ENCODE peak calls at places on chromosome 10, in five cellular contexts. R is OCI-LY7, V is GM13977, D is cardiac fibroblast, L is MCF 10A. E is an unnamed sample.

GRCh38 chr10:79627075-79627474 is 16.3 kb downstream of the SFTPA1 start:
- DNase-seq in V (no peak), D (no peak), R (no peak), L (no peak), E (no peak)

GRCh38 chr10:100705139-100705538 is 40.2 kb upstream of the PAX2 start:
- DNase-seq in L (no peak), R (no peak), D (no peak), V (no peak), E (no peak)

GRCh38 chr10:18449631-18450030 is 201.8 kb downstream of the NSUN6 start:
- DNase-seq in R (no peak), V (no peak), L (no peak), D (no peak), E (no peak)

GRCh38 chr10:24651923-24652322 is 71.8 kb downstream of the ARHGAP21 start:
- DNase-seq in D (no peak), R (no peak), V (no peak), L (no peak), E (no peak)

GRCh38 chr10:24466616-24466949 is 257.1 kb downstream of the ARHGAP21 start:
- DNase-seq in V (no peak), D (no peak), R (no peak), L (no peak), E (no peak)

GRCh38 chr10:31947144-31947926 is 18.7 kb upstream of the ARHGAP12 start:
- DNase-seq in D (peak; percentile 96), L (peak; percentile 91), V (no peak), R (peak; percentile 34), E (no peak)

GRCh38 chr10:120573355-120573754 is 116.3 kb downstream of the PLPP4 start:
- DNase-seq in L (peak; percentile 20), R (no peak), V (no peak), D (no peak), E (no peak)

GRCh38 chr10:33341638-33342037 is 7.2 kb upstream of the NRP1 start:
- DNase-seq in R (no peak), V (no peak), D (peak; percentile 78), L (peak; percentile 17), E (no peak)

GRCh38 chr10:91088300-91089140 is 131.9 kb upstream of the PCGF5 start:
- DNase-seq in V (peak; percentile 40), R (peak; percentile 37), D (peak; percentile 43), L (peak; percentile 27), E (peak; percentile 60)

GRCh38 chr10:47028466-47028865 is 117.2 kb downstream of the PTPN20 start:
- DNase-seq in D (no peak), R (no peak), V (no peak), L (no peak), E (no peak)

GRCh38 chr10:29141761-29142160 is 147.1 kb upstream of the LYZL1 start:
- DNase-seq in L (no peak), V (no peak), D (peak; percentile 47), R (no peak), E (no peak)

GRCh38 chr10:3233486-3233990 is 61.0 kb upstream of the PITRM1 start:
- DNase-seq in D (no peak), V (no peak), L (no peak), R (no peak), E (no peak)

GRCh38 chr10:6543431-6544005 is 36.6 kb downstream of the PRKCQ start:
- DNase-seq in D (no peak), L (no peak), V (peak; percentile 32), R (peak; percentile 29), E (peak; percentile 31)

GRCh38 chr10:123618224-123618623 is 47.9 kb upstream of the GPR26 start:
- DNase-seq in L (no peak), D (no peak), R (no peak), V (no peak), E (no peak)

GRCh38 chr10:7546365-7546967 is 120.3 kb downstream of the ITIH5 start:
- DNase-seq in R (no peak), L (no peak), V (no peak), D (no peak), E (no peak)

GRCh38 chr10:614772-615582 is 74.5 kb downstream of the DIP2C start:
- DNase-seq in D (no peak), L (no peak), V (no peak), R (no peak), E (no peak)

GRCh38 chr10:77904110-77904860 is 22.3 kb downstream of the DLG5 start:
- DNase-seq in R (no peak), L (no peak), D (no peak), V (no peak), E (no peak)

GRCh38 chr10:94403034-94403822 is 887 bp downstream of the TBC1D12 start:
- DNase-seq in R (peak; percentile 76), L (peak; percentile 79), V (peak; percentile 82), D (peak; percentile 81), E (peak; percentile 84)

GRCh38 chr10:86693721-86694369 is 25.5 kb downstream of the LDB3 start:
- DNase-seq in L (peak; percentile 55), D (peak; percentile 57), R (peak; percentile 41), V (peak; percentile 54), E (peak; percentile 56)

GRCh38 chr10:127193125-127193524 is 3.3 kb downstream of the INSYN2A start:
- DNase-seq in V (no peak), L (no peak), R (no peak), D (peak; percentile 25), E (no peak)

GRCh38 chr10:128990986-128991385 is 476.1 kb upstream of the MGMT start:
- DNase-seq in V (no peak), R (no peak), L (no peak), D (no peak), E (no peak)

GRCh38 chr10:28997736-28998135 is 291.1 kb upstream of the LYZL1 start:
- DNase-seq in R (no peak), V (no peak), D (no peak), L (no peak), E (no peak)

GRCh38 chr10:49539320-49539885 is 482 bp upstream of the ERCC6 start:
- DNase-seq in V (peak; percentile 45), D (peak; percentile 82), L (peak; percentile 64), R (peak; percentile 21), E (peak; percentile 44)

GRCh38 chr10:101176577-101176976 is 45.5 kb downstream of the TLX1 start:
- DNase-seq in R (no peak), L (no peak), D (no peak), V (no peak), E (no peak)

GRCh38 chr10:71965623-71966022 is 1.4 kb downstream of the CHST3 start:
- DNase-seq in L (no peak), R (no peak), D (no peak), V (no peak), E (no peak)

GRCh38 chr10:95976295-95977229 is 66.8 kb upstream of the CCNJ start:
- DNase-seq in L (no peak), R (no peak), D (no peak), V (no peak), E (peak; percentile 6)

GRCh38 chr10:50634479-50634878 is 10.7 kb upstream of the SGMS1 start:
- DNase-seq in D (no peak), V (no peak), L (no peak), R (no peak), E (no peak)

GRCh38 chr10:24444337-24444736 is 235.4 kb downstream of the KIAA1217 start:
- DNase-seq in V (no peak), R (no peak), L (peak; percentile 61), D (peak; percentile 86), E (no peak)

GRCh38 chr10:132249824-132250375 is 57.9 kb downstream of the STK32C start:
- DNase-seq in D (no peak), V (no peak), R (no peak), L (no peak), E (no peak)

GRCh38 chr10:92757066-92757716 is 67.4 kb downstream of the HHEX start:
- DNase-seq in D (peak; percentile 87), V (peak; percentile 64), L (peak; percentile 89), R (peak; percentile 95), E (peak; percentile 73)

GRCh38 chr10:42928064-42928463 is 145.5 kb downstream of the BMS1 start:
- DNase-seq in D (no peak), R (no peak), V (no peak), L (no peak), E (no peak)

GRCh38 chr10:97498841-97499560 is at the start of gene UBTD1:
- DNase-seq in V (no peak), D (peak; percentile 33), L (peak; percentile 33), R (peak; percentile 33), E (no peak)

GRCh38 chr10:46170789-46171188 is 116.0 kb upstream of the ANTXRL start:
- DNase-seq in R (no peak), L (no peak), V (no peak), D (no peak), E (no peak)

DNA sequence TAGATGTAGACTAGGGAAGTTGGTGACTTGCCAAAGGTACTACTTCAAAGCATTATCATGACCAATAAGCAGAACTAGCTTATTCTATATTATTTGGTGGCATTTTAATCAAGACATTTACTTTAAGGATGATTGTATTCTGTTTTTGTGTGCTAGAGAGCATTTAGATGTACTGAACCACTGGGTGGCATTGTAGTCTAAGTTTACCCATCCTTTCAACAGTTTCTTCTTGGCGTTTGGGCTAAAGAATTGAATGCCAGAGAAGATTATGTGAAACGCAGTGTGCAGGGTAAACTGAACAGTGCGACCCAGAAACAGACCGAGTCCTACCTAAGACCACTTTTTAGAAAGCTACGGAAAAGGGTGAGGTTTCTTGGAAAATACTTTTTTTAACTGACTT is 26.8 kb downstream of the PRPF18 start:
- DNase-seq in R (no peak), L (peak; percentile 8), D (peak; percentile 68), V (no peak), E (no peak)
- TF ChIP-seq CTCF in R (peak; percentile 36), L (peak; percentile 17), D (peak; percentile 47), V (peak; percentile 30), E (peak; percentile 3)

GRCh38 chr10:26861326-26861998 is 704 bp upstream of the ABI1 start:
- DNase-seq in D (no peak), L (no peak), R (no peak), V (no peak), E (no peak)
- TF ChIP-seq CTCF in D (no peak), L (peak; percentile 47), R (peak; percentile 81), V (no peak), E (no peak)

DNA sequence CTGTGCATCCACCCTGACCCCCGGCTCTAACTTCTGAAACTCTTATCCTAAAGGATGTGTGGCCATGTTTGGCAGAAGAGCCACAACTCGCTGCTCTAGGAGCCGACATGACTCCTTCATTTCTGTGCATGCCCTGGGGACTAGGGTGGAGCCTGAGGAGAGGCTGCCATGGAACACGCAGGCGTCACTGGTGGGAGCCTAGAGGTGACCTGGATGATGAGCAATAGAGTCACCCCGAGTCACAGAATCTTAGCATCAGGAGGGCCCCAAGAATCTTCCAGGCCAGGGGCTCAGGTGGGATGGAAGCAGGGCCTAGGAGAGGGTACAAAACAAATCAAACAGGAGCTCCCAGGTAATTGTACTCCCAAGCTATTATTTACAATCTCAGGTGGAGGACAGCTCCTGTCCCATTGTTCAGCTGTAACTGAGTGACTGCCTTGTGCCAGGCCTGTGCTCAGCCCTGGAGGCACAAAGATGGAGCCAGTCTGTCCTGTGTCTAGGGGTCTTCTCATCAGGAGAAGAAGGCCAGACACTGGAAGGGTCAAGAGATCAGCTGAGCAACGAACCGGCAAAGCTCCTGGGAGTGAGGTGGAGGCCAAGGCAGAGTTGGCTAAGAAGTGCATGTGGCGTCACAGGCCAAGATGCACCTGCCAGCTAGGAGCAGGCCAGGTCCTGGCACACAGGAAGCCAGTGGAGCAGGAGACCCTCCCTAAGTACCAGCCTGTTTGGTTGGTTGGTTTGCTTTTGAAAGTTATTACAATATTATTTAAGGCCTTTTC is 5.8 kb upstream of the ZNF22 start:
- DNase-seq in L (no peak), R (no peak), D (no peak), V (no peak), E (no peak)
- TF ChIP-seq CTCF in L (no peak), R (no peak), D (no peak), V (no peak), E (no peak)

GRCh38 chr10:62384447-62385081 is 10.4 kb downstream of the ZNF365 start:
- DNase-seq in R (no peak), V (no peak), D (peak; percentile 42), L (peak; percentile 8), E (no peak)
- TF ChIP-seq CTCF in R (no peak), V (no peak), D (no peak), L (no peak), E (no peak)

E was measured in GM20000.